ENCODE peak calls at places on chromosomes 7 and 10, in seven cellular contexts. U is cardiac fibroblast, Y is substantia nigra, X is fibroblast of gingiva, L is ovary, F is WTC11, G is osteocyte. N is an unnamed sample.

GRCh38 chr7:127798023-127798422 is 146.0 kb downstream of the SND1 start:
- DNase-seq in U (peak; percentile 60), Y (peak; percentile 39), X (peak; percentile 21), L (no peak), F (no peak), G (no peak), N (no peak)

GRCh38 chr10:95496246-95496911 is 64.8 kb downstream of the SORBS1 start:
- DNase-seq in U (no peak), Y (no peak), X (no peak), L (no peak), F (no peak), G (no peak), N (no peak)

GRCh38 chr7:81887098-81887497 is 117.3 kb upstream of the HGF start:
- DNase-seq in U (peak; percentile 39), Y (no peak), X (no peak), L (no peak), F (no peak), G (no peak), N (no peak)

GRCh38 chr10:127309609-127310008 is 113.2 kb upstream of the INSYN2A start:
- DNase-seq in U (peak; percentile 6), Y (no peak), X (peak; percentile 51), L (no peak), F (no peak), G (no peak), N (peak; percentile 8)

GRCh38 chr10:62636825-62637248 is 167.7 kb upstream of the ADO start:
- DNase-seq in U (peak; percentile 29), Y (no peak), X (no peak), L (no peak), F (no peak), G (no peak), N (no peak)

GRCh38 chr10:98572594-98572993 is 125.9 kb upstream of the HPS1 start:
- DNase-seq in U (no peak), Y (no peak), X (no peak), L (no peak), F (no peak), G (no peak), N (no peak)

GRCh38 chr10:60490013-60490412 is 100.3 kb upstream of the ANK3 start:
- DNase-seq in U (peak; percentile 29), Y (no peak), X (no peak), L (no peak), F (no peak), G (no peak), N (no peak)

GRCh38 chr10:89352039-89352597 is 24.3 kb downstream of the IFIT3 start:
- DNase-seq in U (peak; percentile 98), Y (no peak), X (peak; percentile 99), L (no peak), F (no peak), G (peak; percentile 84), N (peak; percentile 99)

GRCh38 chr10:8054498-8055407 is at the start of gene GATA3:
- DNase-seq in U (peak; percentile 72), Y (no peak), X (peak; percentile 29), L (no peak), F (peak; percentile 71), G (no peak), N (no peak)

GRCh38 chr7:5286933-5287332 is 4.2 kb downstream of the SLC29A4 start:
- DNase-seq in U (no peak), Y (no peak), X (no peak), L (no peak), F (no peak), G (no peak), N (no peak)

GRCh38 chr10:95739046-95739445 is 16.9 kb upstream of the ENTPD1 start:
- DNase-seq in U (no peak), Y (no peak), X (no peak), L (no peak), F (no peak), G (no peak), N (no peak)

GRCh38 chr7:6636741-6637543 is at the start of gene ZNF316:
- DNase-seq in U (peak; percentile 64), Y (peak; percentile 68), X (peak; percentile 52), L (peak; percentile 79), F (no peak), G (no peak), N (no peak)

GRCh38 chr7:43768894-43769272 is 10.4 kb downstream of the BLVRA start:
- DNase-seq in U (no peak), Y (no peak), X (no peak), L (no peak), F (no peak), G (no peak), N (no peak)

GRCh38 chr10:131638481-131639278 is 262.1 kb upstream of the PPP2R2D start:
- DNase-seq in U (no peak), Y (no peak), X (no peak), L (no peak), F (no peak), G (peak; percentile 67), N (no peak)